ENCODE peak calls at places on chromosome 10, in seven cellular contexts. C is NCI-H446, K is AML-193, T is HT-29, N is midbrain, I is PC-9, A is T-helper 17 cell. Z is an unnamed sample.

GRCh38 chr10:8158439-8159071 is 104.1 kb downstream of the GATA3 start:
- DNase-seq in C (peak), K (no peak), T (no peak), N (no peak), I (no peak), A (no peak), Z (no peak)

GRCh38 chr10:23200997-23201652 is 9.0 kb downstream of the PTF1A start:
- DNase-seq in C (no peak), K (no peak), T (no peak), N (no peak), I (no peak), A (no peak), Z (no peak)

GRCh38 chr10:73771722-73772279 is 10.0 kb upstream of the CHCHD1 start:
- DNase-seq in C (no peak), K (peak), T (peak), N (peak), I (no peak), A (peak), Z (peak)

GRCh38 chr10:89163265-89163995 is 43.7 kb downstream of the CH25H start:
- DNase-seq in C (no peak), K (peak), T (no peak), N (peak), I (no peak), A (no peak), Z (peak)

GRCh38 chr10:110556993-110557601 is 10.4 kb upstream of the SMC3 start:
- DNase-seq in C (no peak), K (peak), T (peak), N (peak), I (no peak), A (peak), Z (peak)

GRCh38 chr10:74981831-74982633 is 129.4 kb upstream of the SAMD8 start:
- DNase-seq in C (no peak), K (no peak), T (no peak), N (no peak), I (no peak), A (no peak), Z (peak)

GRCh38 chr10:93495654-93496321 is 624 bp upstream of the CEP55 start:
- DNase-seq in C (no peak), K (no peak), T (peak), N (peak), I (no peak), A (no peak), Z (peak)

GRCh38 chr10:7417103-7417623 is 6.3 kb upstream of the SFMBT2 start:
- DNase-seq in C (no peak), K (peak), T (peak), N (peak), I (no peak), A (no peak), Z (no peak)

GRCh38 chr10:132001238-132001977 is 19.7 kb upstream of the BNIP3 start:
- DNase-seq in C (no peak), K (no peak), T (peak), N (peak), I (no peak), A (no peak), Z (no peak)

GRCh38 chr10:130567436-130567835 is 431.2 kb downstream of the GLRX3 start:
- DNase-seq in C (no peak), K (no peak), T (no peak), N (no peak), I (no peak), A (no peak), Z (no peak)

GRCh38 chr10:3635248-3635647 is 149.8 kb downstream of the KLF6 start:
- DNase-seq in C (no peak), K (no peak), T (peak), N (no peak), I (no peak), A (no peak), Z (no peak)

GRCh38 chr10:11012476-11012875 is 5.2 kb upstream of the CELF2 start:
- DNase-seq in C (no peak), K (no peak), T (no peak), N (no peak), I (no peak), A (no peak), Z (no peak)

GRCh38 chr10:122276611-122277205 is 5.6 kb downstream of the BTBD16 start:
- DNase-seq in C (no peak), K (no peak), T (peak), N (no peak), I (peak), A (no peak), Z (no peak)

Z was measured in NCI-H1694 treated with DMSO at 0.1 percent for 48 hours.